ENCODE peak calls at places on chromosomes 2 and 18, in five cellular contexts. G, W, E, D and A are unnamed samples.

GRCh38 chr2:4585057-4585635 is 881.8 kb downstream of the DCDC2C start:
- DNase-seq in D (no peak), W (no peak), E (no peak), G (no peak), A (no peak)

GRCh38 chr2:239805043-239805329 is 220.2 kb downstream of the NDUFA10 start:
- DNase-seq in W (no peak), D (no peak), E (no peak), G (no peak), A (no peak)

GRCh38 chr2:106020032-106020431 is 174.1 kb downstream of the UXS1 start:
- DNase-seq in E (no peak), G (no peak), D (no peak), W (no peak), A (no peak)

GRCh38 chr2:30936924-30937323 is 129.7 kb upstream of the CAPN13 start:
- DNase-seq in D (no peak), W (no peak), E (no peak), G (no peak), A (no peak)

GRCh38 chr2:20625920-20626697 is 24.8 kb downstream of the HS1BP3 start:
- DNase-seq in E (no peak), W (no peak), G (no peak), D (no peak), A (no peak)

GRCh38 chr2:59882822-59883221 is 670.6 kb downstream of the BCL11A start:
- DNase-seq in E (no peak), D (no peak), W (no peak), G (no peak), A (no peak)

GRCh38 chr2:74119912-74120825 is 27.5 kb downstream of the BOLA3 start:
- DNase-seq in E (peak), W (peak), D (peak), G (peak), A (peak)

GRCh38 chr2:187989925-187990623 is 301.6 kb upstream of the GULP1 start:
- DNase-seq in W (no peak), D (no peak), G (no peak), E (no peak), A (peak)

GRCh38 chr2:120738786-120739771 is 3.4 kb downstream of the GLI2 start:
- DNase-seq in G (no peak), E (no peak), D (no peak), W (no peak), A (peak)

GRCh38 chr2:47725808-47726207 is 57.1 kb upstream of the MSH6 start:
- DNase-seq in G (no peak), D (no peak), W (no peak), E (no peak), A (no peak)
- TF ChIP-seq REST in G (no peak), D (no peak), W (no peak), E (no peak), A (no peak)

GRCh38 chr2:226669905-226670304 is 129.7 kb downstream of the IRS1 start:
- DNase-seq in D (no peak), G (no peak), W (no peak), E (no peak), A (no peak)

GRCh38 chr2:226671177-226671676 is 128.4 kb downstream of the IRS1 start:
- DNase-seq in G (no peak), D (no peak), W (no peak), E (no peak), A (no peak)

GRCh38 chr2:226669249-226669648 is 130.4 kb downstream of the IRS1 start:
- DNase-seq in D (no peak), W (no peak), E (no peak), G (no peak), A (no peak)

GRCh38 chr2:226665306-226665831 is 134.3 kb downstream of the IRS1 start:
- DNase-seq in W (no peak), G (no peak), D (no peak), E (no peak), A (no peak)

DNA sequence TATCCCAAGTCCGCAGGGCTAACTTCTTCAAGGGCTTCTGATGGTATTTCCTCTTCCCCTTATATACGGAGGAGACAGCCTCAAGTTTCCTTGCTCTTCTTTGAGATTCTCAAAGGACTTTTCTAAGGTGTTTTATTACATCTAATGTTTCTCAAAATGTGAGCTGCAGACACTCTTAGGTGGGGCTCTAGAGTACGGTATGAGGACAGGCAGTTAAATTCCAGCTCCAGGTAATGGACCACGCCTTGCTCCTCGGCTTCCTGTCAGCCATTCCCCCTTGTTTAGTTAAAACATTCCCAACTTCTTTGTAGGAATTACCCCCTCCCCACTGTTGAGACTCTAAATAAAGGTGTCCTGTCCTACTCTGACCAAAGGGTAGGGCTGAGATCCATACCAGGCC is 131.9 kb downstream of the IRS1 start:
- DNase-seq in E (no peak), W (no peak), G (no peak), D (no peak), A (no peak)
- TF ChIP-seq REST in E (no peak), W (no peak), G (no peak), D (no peak), A (no peak)

DNA sequence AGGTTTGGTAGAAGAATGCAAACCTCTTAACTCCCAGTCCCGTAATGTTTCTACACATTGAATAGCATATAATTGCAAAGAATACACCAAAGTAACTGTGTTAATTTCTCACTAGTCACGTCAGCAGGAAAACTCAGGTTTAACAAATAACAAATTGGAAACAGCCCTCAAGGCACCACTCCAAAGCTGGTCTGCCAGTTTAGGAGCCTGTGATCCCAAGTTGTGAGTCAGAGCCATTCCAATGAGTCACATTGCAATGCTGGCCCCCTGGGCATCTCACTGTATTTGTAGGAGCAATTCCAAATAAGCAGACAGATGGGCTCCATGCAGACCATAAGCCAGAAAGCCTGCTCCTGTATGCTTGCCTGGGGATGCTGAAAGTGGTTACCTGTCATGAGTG is 143.2 kb upstream of the SETBP1 start:
- DNase-seq in W (peak), D (peak), G (no peak), E (no peak), A (no peak)
- TF ChIP-seq REST in W (no peak), D (peak), G (no peak), E (no peak), A (no peak)

GRCh38 chr2:224915126-224915525 is 127.1 kb downstream of the DOCK10 start:
- DNase-seq in G (no peak), W (no peak), E (no peak), D (no peak), A (no peak)

GRCh38 chr2:224909885-224910517 is 132.3 kb downstream of the DOCK10 start:
- DNase-seq in G (no peak), D (peak), E (no peak), W (peak), A (peak)

GRCh38 chr2:224908820-224909219 is 133.4 kb downstream of the DOCK10 start:
- DNase-seq in G (no peak), W (no peak), E (no peak), D (no peak), A (peak)

DNA sequence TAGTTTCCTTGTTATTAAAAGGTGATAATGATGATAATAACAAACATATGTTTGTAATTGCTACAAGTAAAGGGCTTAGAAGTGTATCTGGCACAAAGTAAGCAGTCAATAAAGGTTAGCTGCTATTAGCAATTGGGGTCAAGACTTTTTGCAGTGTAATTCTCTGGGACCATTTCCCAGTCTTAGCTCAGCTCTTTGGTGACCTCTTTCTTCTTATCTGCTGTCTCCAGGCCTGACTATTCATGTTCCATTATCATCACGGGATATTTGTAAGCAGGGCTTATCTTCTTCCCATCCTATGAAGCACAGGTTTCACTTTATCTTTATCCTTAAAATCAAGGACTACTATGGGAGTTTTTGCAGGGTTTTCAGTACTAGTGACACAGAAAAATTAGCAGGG is 131.7 kb downstream of the DOCK10 start:
- DNase-seq in E (no peak), W (no peak), G (no peak), D (peak), A (no peak)
- TF ChIP-seq REST in E (no peak), W (no peak), G (no peak), D (no peak), A (no peak)

GRCh38 chr2:36650031-36650430 is 46.5 kb upstream of the VIT start:
- DNase-seq in D (no peak), G (peak), E (no peak), W (peak), A (peak)
- TF ChIP-seq REST in D (peak), G (no peak), E (no peak), W (peak), A (no peak)

DNA sequence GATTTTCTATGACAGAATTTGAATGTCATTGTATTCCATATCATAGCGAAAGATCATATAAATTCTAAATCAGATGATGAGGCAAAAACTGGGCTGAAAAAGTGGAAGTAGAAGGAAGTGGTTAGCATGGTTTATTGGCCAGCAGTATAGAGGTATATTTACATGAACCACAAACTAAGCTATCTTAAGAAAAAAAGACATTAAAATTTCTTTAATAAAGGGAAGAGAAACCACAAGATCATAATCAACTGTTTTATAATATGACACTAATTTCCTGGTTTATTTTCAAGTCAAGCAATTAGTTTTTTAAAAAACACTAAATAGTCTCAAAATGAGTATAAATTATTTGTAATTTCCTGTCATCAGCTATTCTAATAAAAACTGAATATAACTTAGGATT is 123.2 kb upstream of the LRP1B start:
- DNase-seq in E (no peak), D (no peak), G (no peak), W (no peak), A (no peak)
- TF ChIP-seq REST in E (no peak), D (no peak), G (no peak), W (no peak), A (no peak)

GRCh38 chr2:100747551-100747950 is 72.4 kb upstream of the NPAS2 start:
- DNase-seq in D (no peak), G (no peak), W (no peak), E (no peak), A (no peak)
- TF ChIP-seq REST in D (no peak), G (no peak), W (no peak), E (no peak), A (no peak)

GRCh38 chr2:194264586-194264985 is 1392.4 kb upstream of the SLC39A10 start:
- DNase-seq in W (no peak), G (no peak), D (no peak), E (no peak), A (no peak)
- TF ChIP-seq REST in W (no peak), G (no peak), D (no peak), E (no peak), A (no peak)

GRCh38 chr2:109282865-109283264 is 153.9 kb downstream of the SH3RF3 start:
- DNase-seq in G (no peak), D (no peak), E (no peak), W (no peak), A (no peak)

GRCh38 chr2:109279243-109279860 is 150.3 kb downstream of the SH3RF3 start:
- DNase-seq in E (no peak), D (no peak), G (peak), W (no peak), A (peak)

GRCh38 chr2:109282360-109282759 is 153.4 kb downstream of the SH3RF3 start:
- DNase-seq in D (no peak), E (no peak), W (no peak), G (no peak), A (no peak)

GRCh38 chr2:109277414-109277813 is 148.4 kb downstream of the SH3RF3 start:
- DNase-seq in W (no peak), G (peak), D (no peak), E (no peak), A (no peak)

DNA sequence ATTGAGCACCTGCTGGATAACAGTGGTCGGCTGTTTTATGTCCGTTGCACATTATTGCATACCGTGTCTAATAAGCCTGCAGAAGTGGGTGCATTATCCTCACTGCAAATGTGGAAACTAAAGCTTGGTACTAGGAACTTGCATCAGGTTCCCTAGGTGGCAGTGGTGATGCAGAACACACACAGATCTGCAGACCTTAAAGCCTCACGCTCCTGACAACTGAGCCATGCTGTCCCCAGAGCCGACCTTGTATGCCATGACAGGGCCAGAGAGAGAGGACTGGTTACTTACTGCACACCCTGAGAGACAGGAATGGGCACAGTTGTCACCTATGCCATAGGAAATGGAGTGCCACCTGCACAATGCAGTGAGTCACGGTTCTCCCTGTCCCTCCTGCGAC is 151.8 kb downstream of the SH3RF3 start:
- DNase-seq in W (no peak), E (no peak), G (no peak), D (no peak), A (no peak)
- TF ChIP-seq REST in W (no peak), E (no peak), G (no peak), D (no peak), A (no peak)